ENCODE peak calls at places on chromosome 2, in eight cellular contexts. A, X, K, P, B, D, J and S are unnamed samples.

GRCh38 chr2:161988589-161988988 is 85.4 kb downstream of the DPP4 start:
- DNase-seq in A (no peak), X (no peak), K (no peak), P (no peak), B (no peak), D (peak), J (no peak), S (no peak)

GRCh38 chr2:238461916-238462315 is 35.2 kb downstream of the ASB1 start:
- DNase-seq in A (no peak), X (no peak), K (no peak), P (no peak), B (no peak), D (no peak), J (no peak), S (no peak)

GRCh38 chr2:104702451-104702850 is 151.5 kb upstream of the POU3F3 start:
- DNase-seq in A (no peak), X (no peak), K (no peak), P (peak), B (no peak), D (peak), J (no peak), S (no peak)

GRCh38 chr2:239693330-239693729 is 292.5 kb upstream of the HDAC4 start:
- DNase-seq in A (no peak), X (no peak), K (no peak), P (no peak), B (no peak), D (no peak), J (no peak), S (no peak)

GRCh38 chr2:172938713-172939375 is 136.8 kb upstream of the MAP3K20 start:
- DNase-seq in A (no peak), X (no peak), K (no peak), P (no peak), B (no peak), D (no peak), J (no peak), S (no peak)

GRCh38 chr2:217316743-217317142 is 456.9 kb upstream of the TNP1 start:
- DNase-seq in A (peak), X (no peak), K (no peak), P (no peak), B (no peak), D (no peak), J (no peak), S (no peak)

GRCh38 chr2:189204322-189204941 is 24.9 kb upstream of the COL5A2 start:
- DNase-seq in A (no peak), X (no peak), K (no peak), P (no peak), B (no peak), D (peak), J (no peak), S (no peak)

GRCh38 chr2:149329068-149329467 is 1.3 kb upstream of the LYPD6 start:
- DNase-seq in A (no peak), X (peak), K (no peak), P (peak), B (no peak), D (peak), J (no peak), S (no peak)

GRCh38 chr2:111028720-111029119 is 92.0 kb upstream of the BCL2L11 start:
- DNase-seq in A (no peak), X (no peak), K (peak), P (no peak), B (no peak), D (peak), J (no peak), S (no peak)

GRCh38 chr2:1633092-1633721 is 111.1 kb downstream of the PXDN start:
- DNase-seq in A (no peak), X (no peak), K (peak), P (no peak), B (peak), D (peak), J (no peak), S (no peak)

GRCh38 chr2:64751286-64752260 is 97.9 kb upstream of the SERTAD2 start:
- DNase-seq in A (no peak), X (peak), K (peak), P (peak), B (peak), D (peak), J (peak), S (no peak)

GRCh38 chr2:23594079-23594494 is 209.1 kb downstream of the KLHL29 start:
- DNase-seq in A (peak), X (peak), K (no peak), P (peak), B (peak), D (no peak), J (no peak), S (no peak)

GRCh38 chr2:216648105-216648504 is 14.9 kb downstream of the IGFBP2 start:
- DNase-seq in A (no peak), X (no peak), K (no peak), P (no peak), B (no peak), D (peak), J (no peak), S (no peak)

GRCh38 chr2:99970292-99970868 is 172.0 kb downstream of the AFF3 start:
- DNase-seq in A (no peak), X (no peak), K (no peak), P (no peak), B (no peak), D (peak), J (no peak), S (no peak)

GRCh38 chr2:105739408-105739807 is 5.3 kb upstream of the NCK2 start:
- DNase-seq in A (no peak), X (no peak), K (no peak), P (no peak), B (no peak), D (no peak), J (no peak), S (no peak)

GRCh38 chr2:71800106-71800809 is 346.9 kb downstream of the DYSF start:
- DNase-seq in A (no peak), X (no peak), K (no peak), P (no peak), B (peak), D (no peak), J (no peak), S (no peak)

GRCh38 chr2:133146893-133147292 is 421.4 kb downstream of the NCKAP5 start:
- DNase-seq in A (no peak), X (no peak), K (no peak), P (no peak), B (no peak), D (no peak), J (no peak), S (no peak)

GRCh38 chr2:11753452-11753885 is 7.0 kb downstream of the LPIN1 start:
- DNase-seq in A (no peak), X (peak), K (peak), P (peak), B (no peak), D (peak), J (peak), S (no peak)

DNA sequence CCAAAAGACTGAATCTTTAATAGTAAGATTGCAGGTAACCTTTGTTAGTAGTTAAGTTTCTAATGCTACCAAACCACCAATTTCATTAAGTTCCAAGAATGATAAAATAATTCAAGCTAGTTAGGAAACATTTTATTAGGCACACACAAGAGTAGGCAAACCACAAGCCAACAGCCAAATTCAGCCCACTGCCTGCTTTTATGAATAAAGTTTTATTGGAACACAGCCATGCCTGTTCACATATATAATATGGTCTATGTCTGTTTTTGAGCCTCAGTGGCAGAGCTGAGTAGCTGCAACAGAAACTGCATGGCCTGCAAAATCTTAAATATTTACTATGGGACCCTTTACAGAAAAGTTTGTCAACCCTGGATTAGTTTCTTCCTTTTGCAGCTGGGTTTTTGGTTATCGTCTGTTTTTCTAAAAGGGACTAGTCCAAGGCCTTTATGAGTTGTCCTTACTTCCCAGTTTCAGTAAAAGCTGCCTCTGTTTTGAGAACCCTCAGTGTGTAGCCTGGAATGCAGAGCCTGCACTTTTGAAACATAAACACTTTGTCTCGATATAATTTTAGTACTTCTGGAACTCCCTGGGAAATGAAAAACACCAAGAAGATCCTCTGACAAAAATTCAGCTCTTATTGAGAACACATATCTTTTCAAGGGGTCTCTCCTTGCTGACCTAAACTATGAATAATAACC is 39.1 kb downstream of the FRZB start:
- DNase-seq in A (no peak), X (no peak), K (no peak), P (no peak), B (no peak), D (no peak), J (no peak), S (no peak)
- H3K4me3 ChIP-seq in A (no peak), X (no peak), K (no peak), P (no peak), B (no peak), D (no peak), J (no peak), S (no peak)

GRCh38 chr2:212712991-212713390 is 174.4 kb upstream of the ERBB4 start:
- DNase-seq in A (no peak), X (no peak), K (no peak), P (no peak), B (no peak), D (peak), J (no peak), S (no peak)

GRCh38 chr2:212711851-212712250 is 173.2 kb upstream of the ERBB4 start:
- DNase-seq in A (no peak), X (no peak), K (no peak), P (no peak), B (no peak), D (peak), J (no peak), S (no peak)

GRCh38 chr2:212708346-212708745 is 169.7 kb upstream of the ERBB4 start:
- DNase-seq in A (no peak), X (no peak), K (no peak), P (no peak), B (no peak), D (no peak), J (no peak), S (no peak)

GRCh38 chr2:212712466-212712865 is 173.9 kb upstream of the ERBB4 start:
- DNase-seq in A (no peak), X (no peak), K (no peak), P (no peak), B (no peak), D (peak), J (no peak), S (no peak)

DNA sequence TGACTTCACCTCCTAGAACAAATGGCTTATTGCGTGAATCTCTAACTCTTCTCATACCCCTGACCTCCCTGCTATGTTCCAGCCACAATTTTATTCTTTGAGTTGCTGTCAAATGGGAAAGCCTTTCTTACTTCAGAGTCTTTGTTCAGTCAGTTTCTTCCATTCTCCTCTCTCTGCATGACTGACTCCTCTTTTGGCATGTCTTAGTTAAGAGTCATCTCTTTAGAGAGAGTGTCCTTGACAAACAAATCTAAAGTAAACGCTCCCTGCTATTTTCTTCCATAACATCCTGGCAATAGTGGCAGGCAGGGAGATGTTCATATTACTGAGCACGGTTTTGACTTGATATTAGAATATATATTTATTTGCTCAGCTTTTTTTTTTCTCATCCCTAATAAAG is 170.7 kb upstream of the ERBB4 start:
- DNase-seq in A (no peak), X (no peak), K (no peak), P (no peak), B (no peak), D (peak), J (no peak), S (no peak)
- H3K4me3 ChIP-seq in A (no peak), X (no peak), K (no peak), P (no peak), B (no peak), D (no peak), J (no peak), S (no peak)

DNA sequence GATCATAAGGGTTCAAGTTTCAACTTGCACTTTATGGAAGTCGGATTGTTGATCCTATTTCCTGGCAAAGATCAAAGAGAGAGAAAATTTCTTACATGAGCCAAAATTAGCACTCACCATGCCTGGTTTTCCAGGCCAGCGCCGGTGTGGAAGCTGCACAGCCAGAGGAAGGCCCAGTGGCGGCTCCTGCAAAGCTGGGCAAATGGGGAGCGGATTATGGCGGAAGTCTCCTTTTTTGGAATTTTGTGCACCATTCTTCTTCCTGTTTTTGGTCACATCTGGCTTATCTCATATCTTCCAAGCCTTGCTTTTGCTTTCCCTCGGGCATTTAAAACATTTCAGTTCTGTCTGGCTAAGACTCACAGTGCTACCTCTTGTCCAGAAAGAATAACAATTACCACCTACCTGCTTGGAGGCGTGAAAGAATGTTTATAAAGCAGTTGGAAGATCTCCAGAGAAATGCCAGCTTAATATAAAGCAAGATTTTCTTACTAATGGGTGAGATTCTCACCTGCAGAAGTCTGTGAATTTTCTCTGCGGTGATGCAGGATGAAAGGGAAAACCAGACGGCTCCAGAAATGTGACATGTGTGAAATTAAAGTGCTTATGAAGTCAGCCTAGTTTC is 94.3 kb downstream of the ASAP2 start:
- DNase-seq in A (no peak), X (no peak), K (no peak), P (peak), B (no peak), D (peak), J (no peak), S (no peak)
- H3K4me3 ChIP-seq in A (no peak), X (no peak), K (no peak), P (no peak), B (no peak), D (no peak), J (no peak), S (no peak)

DNA sequence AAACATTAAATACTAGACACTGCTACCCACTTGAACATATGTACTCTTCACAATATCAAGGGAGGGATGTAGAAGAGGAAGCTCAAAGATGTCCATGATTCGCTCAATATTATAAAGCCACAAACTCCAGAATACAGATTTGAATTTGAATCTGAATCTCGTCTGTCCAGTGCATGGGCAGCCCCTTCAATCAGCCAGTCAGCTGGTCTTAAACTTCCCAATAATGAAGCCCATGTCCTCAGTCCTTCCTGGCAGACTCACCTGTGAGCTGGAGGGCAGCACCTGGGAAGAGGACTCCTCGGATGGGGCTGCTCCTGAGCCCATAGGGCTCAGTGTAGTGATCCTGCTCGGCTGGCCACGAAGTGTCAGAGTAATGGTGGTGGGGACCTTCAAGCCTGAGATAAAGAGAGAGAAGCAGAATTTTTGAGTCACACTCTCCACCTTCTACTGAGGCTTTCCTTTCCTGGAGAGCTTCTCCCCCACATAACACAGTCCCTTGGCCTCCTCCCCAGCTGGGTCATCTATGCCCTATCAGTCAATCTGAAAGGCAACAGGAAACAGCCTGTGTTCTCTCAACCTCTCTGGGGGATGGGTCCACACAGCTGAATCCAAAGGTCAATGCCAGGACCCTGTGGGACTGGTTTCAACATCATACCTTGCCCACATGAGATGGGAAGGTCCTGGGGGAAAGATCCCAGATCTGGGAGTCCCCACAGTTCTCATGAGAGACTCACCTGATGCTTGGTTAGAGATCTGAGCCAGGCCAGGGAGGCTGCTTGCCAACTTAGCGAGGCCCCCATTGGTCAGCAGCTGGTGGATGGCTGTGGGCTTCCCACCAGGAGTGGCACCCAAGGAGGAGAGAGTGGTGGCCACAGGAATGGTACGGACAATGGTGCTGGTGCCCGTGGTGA is 36.5 kb downstream of the KANSL3 start:
- DNase-seq in A (no peak), X (peak), K (peak), P (no peak), B (no peak), D (no peak), J (no peak), S (no peak)
- H3K4me3 ChIP-seq in A (no peak), X (no peak), K (no peak), P (no peak), B (no peak), D (no peak), J (no peak), S (no peak)

GRCh38 chr2:42917374-42918017 is 125.1 kb upstream of the HAAO start:
- DNase-seq in A (peak), X (peak), K (no peak), P (no peak), B (peak), D (peak), J (no peak), S (peak)
- H3K4me3 ChIP-seq in A (peak), X (no peak), K (no peak), P (no peak), B (peak), D (no peak), J (no peak), S (no peak)

GRCh38 chr2:46335966-46336436 is 38.8 kb downstream of the EPAS1 start:
- DNase-seq in A (no peak), X (peak), K (peak), P (no peak), B (peak), D (no peak), J (no peak), S (no peak)
- H3K4me3 ChIP-seq in A (peak), X (no peak), K (peak), P (peak), B (peak), D (no peak), J (no peak), S (no peak)

GRCh38 chr2:47004905-47005495 is 89.4 kb upstream of the MCFD2 start:
- DNase-seq in A (no peak), X (no peak), K (no peak), P (no peak), B (no peak), D (no peak), J (no peak), S (peak)

GRCh38 chr2:47005687-47006086 is 90.1 kb upstream of the MCFD2 start:
- DNase-seq in A (no peak), X (no peak), K (no peak), P (no peak), B (no peak), D (no peak), J (no peak), S (peak)

GRCh38 chr2:47007826-47008225 is 92.2 kb upstream of the MCFD2 start:
- DNase-seq in A (no peak), X (no peak), K (no peak), P (no peak), B (no peak), D (no peak), J (no peak), S (peak)

GRCh38 chr2:47007221-47007825 is 91.7 kb upstream of the MCFD2 start:
- DNase-seq in A (no peak), X (no peak), K (no peak), P (no peak), B (no peak), D (no peak), J (no peak), S (peak)

DNA sequence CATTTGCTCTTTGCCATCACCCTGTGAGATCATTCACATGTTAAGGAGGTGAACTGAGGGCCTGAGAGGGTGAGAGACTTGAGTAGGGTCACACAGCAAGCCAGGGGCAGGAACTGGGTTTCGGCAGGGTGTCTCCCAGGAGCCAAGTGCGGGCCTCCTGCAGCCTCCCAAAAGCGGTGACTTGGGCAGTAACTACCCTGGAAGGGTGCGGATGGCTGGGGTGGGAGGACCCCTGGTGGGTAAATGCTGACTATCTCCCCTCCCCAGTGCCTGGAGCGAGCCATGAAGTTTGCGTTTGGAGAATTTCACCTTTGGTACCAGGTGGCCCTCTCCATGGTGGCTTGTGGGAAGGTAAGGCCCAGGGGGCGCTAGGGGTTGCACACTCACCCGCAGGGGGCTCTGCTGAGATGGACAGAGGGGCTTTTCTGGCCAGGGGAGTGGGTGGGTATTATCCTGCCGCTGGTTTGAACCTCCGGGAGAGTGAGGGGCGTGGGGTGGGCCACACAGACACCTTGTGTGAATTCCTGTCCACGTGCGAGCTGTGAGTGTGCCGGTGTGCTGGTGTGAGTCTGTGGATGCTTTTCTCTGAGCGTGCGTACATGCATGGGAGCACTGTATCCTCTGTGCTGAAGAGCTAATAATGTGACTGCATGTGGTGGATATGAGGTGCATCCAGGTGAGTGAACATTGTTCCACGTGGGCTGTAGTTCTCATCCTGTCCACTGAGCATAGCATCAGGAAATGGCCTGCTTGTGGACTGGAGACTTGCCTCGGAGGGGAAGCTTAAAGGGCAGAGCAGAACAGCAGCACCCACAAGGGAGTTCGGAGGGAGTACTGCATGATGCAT is 91.0 kb upstream of the MCFD2 start:
- DNase-seq in A (no peak), X (no peak), K (no peak), P (no peak), B (no peak), D (no peak), J (no peak), S (peak)
- H3K4me3 ChIP-seq in A (no peak), X (no peak), K (no peak), P (no peak), B (no peak), D (no peak), J (no peak), S (no peak)